ENCODE peak calls at places on chromosomes 2 and 18, in four cellular contexts. S is HL-60, W is K562, F is GM12878. T is an unnamed sample.

GRCh38 chr2:200795044-200795443 is 16.7 kb upstream of the BZW1 start:
- DNase-seq in S (peak; percentile 63), W (peak; percentile 73), F (no peak), T (no peak)

GRCh38 chr2:191952515-191953270 is 105.8 kb upstream of the CAVIN2 start:
- DNase-seq in S (no peak), W (no peak), F (no peak), T (no peak)

GRCh38 chr2:5673148-5673860 is 18.9 kb upstream of the SOX11 start:
- DNase-seq in S (no peak), W (no peak), F (no peak), T (no peak)

GRCh38 chr18:34048423-34048822 is 176.3 kb downstream of the NOL4 start:
- DNase-seq in S (no peak), W (no peak), F (no peak), T (no peak)

GRCh38 chr2:176128172-176129012 is 1.1 kb upstream of the HOXD8 start:
- DNase-seq in S (no peak), W (no peak), F (no peak), T (no peak)

GRCh38 chr2:209391776-209392401 is 32.0 kb upstream of the MAP2 start:
- DNase-seq in S (no peak), W (no peak), F (no peak), T (no peak)

GRCh38 chr18:48913201-48913600 is 37.6 kb downstream of the SMAD7 start:
- DNase-seq in S (no peak), W (no peak), F (no peak), T (no peak)

GRCh38 chr18:76657428-76657827 is 162.4 kb upstream of the ZNF516 start:
- DNase-seq in S (no peak), W (no peak), F (no peak), T (no peak)

GRCh38 chr2:64455545-64455944 is 1.6 kb downstream of the LGALSL start:
- DNase-seq in S (no peak), W (no peak), F (no peak), T (no peak)

GRCh38 chr2:180367831-180368230 is 360.7 kb upstream of the CWC22 start:
- DNase-seq in S (no peak), W (no peak), F (no peak), T (no peak)

GRCh38 chr2:7792031-7792651 is 874.9 kb downstream of the RNF144A start:
- DNase-seq in S (no peak), W (no peak), F (no peak), T (no peak)

GRCh38 chr2:45840481-45840880 is 189.0 kb downstream of the PRKCE start:
- DNase-seq in S (no peak), W (no peak), F (no peak), T (no peak)

GRCh38 chr2:186503827-186504606 is 18.0 kb downstream of the ZC3H15 start:
- DNase-seq in S (no peak), W (no peak), F (no peak), T (no peak)
- TF ChIP-seq SPI1 in S (no peak), W (no peak), F (no peak), T (no peak)

GRCh38 chr2:186455613-186456012 is 30.4 kb upstream of the ZC3H15 start:
- DNase-seq in S (no peak), W (no peak), F (no peak), T (no peak)

GRCh38 chr2:186459009-186459408 is 27.1 kb upstream of the ZC3H15 start:
- DNase-seq in S (no peak), W (no peak), F (no peak), T (no peak)

GRCh38 chr2:186460465-186460864 is 25.6 kb upstream of the ZC3H15 start:
- DNase-seq in S (no peak), W (no peak), F (no peak), T (no peak)

GRCh38 chr2:186457908-186458307 is 28.2 kb upstream of the ZC3H15 start:
- DNase-seq in S (no peak), W (no peak), F (no peak), T (no peak)

DNA sequence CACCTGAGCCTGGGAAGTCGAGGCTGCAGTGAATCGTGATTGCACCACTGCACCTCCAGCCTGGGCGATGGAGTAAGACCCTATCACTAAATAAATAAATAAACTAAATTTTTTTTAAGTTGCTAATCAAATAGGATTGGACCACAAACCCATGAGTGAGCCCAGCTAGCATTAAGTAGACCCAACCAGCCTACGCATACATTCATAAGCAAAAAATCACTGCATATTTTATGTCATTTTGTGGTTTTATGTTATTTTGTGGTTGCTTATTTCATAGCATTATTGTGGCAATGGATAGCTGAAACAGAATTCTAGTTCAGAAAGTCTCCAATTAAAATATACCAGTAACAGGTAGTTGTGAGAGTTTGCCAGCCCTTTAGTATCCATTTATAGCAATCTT is 29.1 kb upstream of the ZC3H15 start:
- DNase-seq in S (no peak), W (no peak), F (no peak), T (no peak)
- TF ChIP-seq SPI1 in S (no peak), W (no peak), F (no peak), T (no peak)

DNA sequence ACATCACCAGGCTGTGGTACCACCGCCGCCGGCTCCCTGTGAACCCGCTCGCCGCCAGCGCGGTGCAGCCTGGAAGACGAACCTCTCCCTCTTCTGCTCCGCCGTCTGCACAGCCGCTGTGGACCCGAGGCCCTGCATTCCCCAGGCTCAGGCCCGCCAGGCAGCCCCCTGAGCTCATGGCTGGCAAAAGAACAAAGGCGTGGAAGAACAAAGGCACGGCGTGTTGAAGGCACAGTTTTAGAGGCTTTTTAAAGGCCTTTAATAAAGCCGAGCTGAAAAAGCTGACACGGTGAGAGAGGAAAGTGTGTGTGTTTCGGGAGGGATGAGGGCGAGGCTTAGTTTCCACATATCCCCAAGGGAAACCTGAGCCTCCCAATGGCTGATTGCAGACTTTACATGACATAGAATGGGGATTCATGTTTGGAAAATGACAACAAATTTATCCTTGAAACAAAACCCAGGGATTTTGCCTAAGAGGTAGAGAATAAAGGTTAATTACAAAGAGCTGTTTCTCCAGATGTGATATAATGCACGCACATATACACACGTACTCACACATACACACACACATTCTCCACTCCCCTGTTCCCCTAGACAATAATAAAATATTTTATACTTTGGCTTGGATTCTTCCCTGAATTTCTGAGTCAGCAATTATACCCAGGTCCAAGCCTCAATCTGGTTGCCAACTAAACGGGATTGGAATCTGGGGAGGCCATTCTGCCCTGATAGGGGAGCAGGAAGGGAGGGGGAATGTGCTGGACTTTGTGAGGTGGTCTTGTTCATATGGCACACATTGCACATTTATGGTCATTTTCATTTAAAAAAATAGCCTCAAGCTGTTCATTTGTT is 39.7 kb downstream of the RFX8 start:
- DNase-seq in S (no peak), W (no peak), F (no peak), T (no peak)
- TF ChIP-seq SPI1 in S (no peak), W (no peak), F (no peak), T (no peak)

DNA sequence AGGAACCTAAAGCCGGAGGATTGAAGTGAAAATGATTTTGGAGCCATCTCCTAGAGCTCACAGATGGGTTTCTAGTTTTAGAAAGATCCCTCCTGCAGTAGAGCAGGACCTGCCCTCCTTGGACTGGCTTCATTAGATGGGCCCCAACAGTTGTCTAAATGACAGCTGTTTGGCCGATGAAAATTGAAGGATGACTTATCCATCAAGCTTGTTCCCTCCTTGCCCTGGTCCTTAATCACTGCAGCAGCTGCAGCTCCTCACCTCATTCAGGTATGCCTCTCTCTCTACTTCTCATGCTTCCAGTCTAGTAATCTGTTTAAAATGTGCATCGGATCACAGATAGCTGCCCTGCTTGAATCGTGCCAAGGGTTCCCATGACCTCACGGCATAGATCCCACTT is 677.6 kb downstream of the BCL11A start:
- DNase-seq in S (no peak), W (no peak), F (no peak), T (no peak)
- TF ChIP-seq SPI1 in S (no peak), W (no peak), F (no peak), T (no peak)

GRCh38 chr2:144625216-144626010 is 105.5 kb upstream of the ZEB2 start:
- DNase-seq in S (no peak), W (no peak), F (no peak), T (no peak)
- TF ChIP-seq SPI1 in S (no peak), W (no peak), F (no peak), T (no peak)

DNA sequence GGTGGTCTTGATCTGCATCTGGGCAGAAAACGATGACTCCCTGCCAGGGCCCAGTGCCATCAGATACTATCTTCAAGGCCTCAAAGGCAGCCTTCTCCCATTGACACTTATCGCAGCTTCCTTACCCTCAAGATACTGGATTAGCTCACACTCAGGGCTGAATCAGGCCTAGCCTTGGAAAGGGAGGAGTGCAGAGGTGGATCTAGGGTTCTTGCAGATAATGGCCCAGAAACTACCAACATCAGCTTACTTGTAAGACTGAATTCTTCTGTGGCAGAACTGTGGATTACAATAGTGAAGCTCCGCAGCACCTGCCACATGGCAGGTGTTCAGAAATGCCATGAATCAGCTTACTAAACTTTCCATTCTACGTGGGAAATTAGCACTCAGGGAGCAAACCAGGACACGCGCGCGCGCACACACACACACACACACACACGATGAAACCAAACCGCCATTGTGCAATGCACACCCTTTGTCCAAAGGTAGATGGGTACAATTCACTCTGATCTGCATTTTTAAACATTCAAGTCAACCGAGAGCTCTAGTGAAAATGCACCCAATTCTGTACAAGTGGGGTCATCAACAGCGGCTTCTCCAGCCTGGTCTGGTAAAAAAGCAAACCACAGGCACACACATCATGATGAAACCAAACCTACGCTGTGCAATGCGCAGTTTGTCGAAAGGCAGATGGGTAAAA is 26.2 kb upstream of the TMEM182 start:
- DNase-seq in S (peak; percentile 28), W (peak; percentile 32), F (no peak), T (no peak)
- TF ChIP-seq SPI1 in S (no peak), W (no peak), F (no peak), T (no peak)

DNA sequence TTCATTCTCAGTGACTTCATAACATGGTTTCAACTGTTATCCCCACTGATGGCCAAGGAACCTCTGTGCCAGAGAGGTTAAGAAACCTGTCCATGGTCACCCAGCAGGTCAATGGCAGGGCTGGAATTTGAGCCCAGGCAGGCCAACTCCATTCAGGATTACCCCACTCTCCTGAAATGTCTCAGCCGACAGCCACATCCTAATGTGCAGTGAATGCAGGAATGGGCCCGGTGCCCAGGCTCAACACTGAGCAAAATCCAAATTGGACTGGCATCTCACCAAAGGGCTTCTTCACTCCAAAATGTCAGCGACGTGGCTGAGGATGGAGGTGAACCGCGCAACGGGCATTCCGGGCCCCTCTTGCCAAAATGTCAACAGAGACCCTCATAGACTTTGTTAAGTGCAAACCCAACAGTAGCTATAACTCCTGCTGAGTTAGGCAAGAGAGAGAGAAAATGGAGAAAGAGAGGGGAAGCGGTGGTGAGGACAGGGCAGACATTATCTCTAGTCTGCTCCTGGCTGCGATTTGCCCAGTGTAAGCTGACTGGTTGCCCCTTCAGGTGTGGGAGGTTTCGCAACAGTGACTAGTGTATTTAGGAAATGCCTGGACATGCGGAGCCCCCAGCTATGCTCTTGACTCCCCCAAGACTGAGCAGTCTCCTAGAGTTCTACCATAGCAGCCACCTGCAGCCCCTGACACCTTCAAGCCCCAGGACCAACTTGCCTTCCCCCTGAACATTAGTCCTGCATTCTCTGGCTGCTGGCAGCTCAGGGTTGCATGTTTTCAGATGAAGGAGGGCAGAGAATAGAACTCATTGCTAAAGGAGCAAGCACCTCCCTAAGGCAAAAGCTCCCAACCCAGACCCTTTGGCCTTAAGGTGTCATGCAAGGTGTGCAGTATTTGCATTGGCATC is 167.7 kb downstream of the ANAPC1 start:
- DNase-seq in S (no peak), W (no peak), F (no peak), T (no peak)
- TF ChIP-seq SPI1 in S (no peak), W (no peak), F (no peak), T (no peak)

GRCh38 chr2:236158969-236159777 is 9.0 kb downstream of the GBX2 start:
- DNase-seq in S (no peak), W (no peak), F (no peak), T (no peak)
- TF ChIP-seq SPI1 in S (no peak), W (no peak), F (no peak), T (no peak)

GRCh38 chr2:159098374-159098773 is 129.9 kb downstream of the TANC1 start:
- DNase-seq in S (no peak), W (no peak), F (no peak), T (no peak)
- TF ChIP-seq SPI1 in S (no peak), W (no peak), F (no peak), T (no peak)

T was measured in GM12891.